ENCODE peak calls at places on chromosomes 3 and 15, in four cellular contexts. One of them, this sample, is unnamed.

GRCh38 chr15:56930663-56931313 is 12.3 kb downstream of the TCF12 start:
- DNase-seq in lower lobe of right lung: no peak
- DNase-seq in nephron progenitor cell: no peak
- DNase-seq in suprapubic skin: no peak
- DNase-seq in this sample: no peak

GRCh38 chr15:73326157-73326556 is 42.6 kb downstream of the HCN4 start:
- DNase-seq in lower lobe of right lung: no peak
- DNase-seq in nephron progenitor cell: no peak
- DNase-seq in suprapubic skin: no peak
- DNase-seq in this sample: no peak

GRCh38 chr3:73493543-73494314 is 131.0 kb downstream of the PDZRN3 start:
- DNase-seq in lower lobe of right lung: no peak
- DNase-seq in nephron progenitor cell: no peak
- DNase-seq in suprapubic skin: no peak
- DNase-seq in this sample: no peak

GRCh38 chr3:15755780-15756179 is 42.0 kb downstream of the ANKRD28 start:
- DNase-seq in lower lobe of right lung: no peak
- DNase-seq in nephron progenitor cell: no peak
- DNase-seq in suprapubic skin: no peak
- DNase-seq in this sample: no peak

GRCh38 chr3:29805757-29806156 is 524.9 kb downstream of the RBMS3 start:
- DNase-seq in lower lobe of right lung: no peak
- DNase-seq in nephron progenitor cell: no peak
- DNase-seq in suprapubic skin: no peak
- DNase-seq in this sample: no peak

GRCh38 chr3:45188714-45189659 is 37.1 kb downstream of the TMEM158 start:
- DNase-seq in lower lobe of right lung: no peak
- DNase-seq in nephron progenitor cell: no peak
- DNase-seq in suprapubic skin: no peak
- DNase-seq in this sample: no peak

GRCh38 chr3:45325676-45326075 is 62.7 kb upstream of the LARS2 start:
- DNase-seq in lower lobe of right lung: no peak
- DNase-seq in nephron progenitor cell: no peak
- DNase-seq in suprapubic skin: peak; percentile 49
- DNase-seq in this sample: no peak

GRCh38 chr15:25478313-25478712 is 39.5 kb upstream of the UBE3A start:
- DNase-seq in lower lobe of right lung: no peak
- DNase-seq in nephron progenitor cell: no peak
- DNase-seq in suprapubic skin: no peak
- DNase-seq in this sample: no peak

GRCh38 chr15:81375461-81375860 is 1.4 kb upstream of the TMC3 start:
- DNase-seq in lower lobe of right lung: no peak
- DNase-seq in nephron progenitor cell: no peak
- DNase-seq in suprapubic skin: no peak
- DNase-seq in this sample: no peak

GRCh38 chr3:118850687-118851086 is 184.0 kb downstream of the IGSF11 start:
- DNase-seq in lower lobe of right lung: no peak
- DNase-seq in nephron progenitor cell: no peak
- DNase-seq in suprapubic skin: no peak
- DNase-seq in this sample: no peak

GRCh38 chr3:21750831-21751391 is at the start of gene ZNF385D:
- DNase-seq in lower lobe of right lung: peak; percentile 42
- DNase-seq in nephron progenitor cell: peak; percentile 84
- DNase-seq in suprapubic skin: peak; percentile 83
- DNase-seq in this sample: no peak

GRCh38 chr15:63025460-63025859 is 17.1 kb upstream of the TPM1 start:
- DNase-seq in lower lobe of right lung: no peak
- DNase-seq in nephron progenitor cell: no peak
- DNase-seq in suprapubic skin: no peak
- DNase-seq in this sample: no peak

GRCh38 chr3:45226206-45226915 is at the start of gene TMEM158:
- DNase-seq in lower lobe of right lung: peak; percentile 87
- DNase-seq in nephron progenitor cell: peak; percentile 93
- DNase-seq in suprapubic skin: peak; percentile 88
- DNase-seq in this sample: no peak

GRCh38 chr3:150096700-150097587 is 126.2 kb upstream of the PFN2 start:
- DNase-seq in lower lobe of right lung: no peak
- DNase-seq in nephron progenitor cell: no peak
- DNase-seq in suprapubic skin: no peak
- DNase-seq in this sample: no peak

GRCh38 chr3:157429703-157430102 is 6.9 kb upstream of the PTX3 start:
- DNase-seq in lower lobe of right lung: no peak
- DNase-seq in nephron progenitor cell: no peak
- DNase-seq in suprapubic skin: no peak
- DNase-seq in this sample: no peak

GRCh38 chr3:11624161-11624560 is 19.6 kb downstream of the VGLL4 start:
- DNase-seq in lower lobe of right lung: no peak
- DNase-seq in nephron progenitor cell: no peak
- DNase-seq in suprapubic skin: no peak
- DNase-seq in this sample: no peak

GRCh38 chr3:19970289-19970688 is 23.4 kb downstream of the RAB5A start:
- DNase-seq in lower lobe of right lung: no peak
- DNase-seq in nephron progenitor cell: no peak
- DNase-seq in suprapubic skin: no peak
- DNase-seq in this sample: no peak

GRCh38 chr3:169662215-169663070 is 1.1 kb downstream of the MECOM start:
- DNase-seq in lower lobe of right lung: peak; percentile 87
- DNase-seq in nephron progenitor cell: peak; percentile 91
- DNase-seq in suprapubic skin: no peak
- DNase-seq in this sample: no peak

GRCh38 chr3:18683900-18684299 is 258.8 kb upstream of the SATB1 start:
- DNase-seq in lower lobe of right lung: no peak
- DNase-seq in nephron progenitor cell: no peak
- DNase-seq in suprapubic skin: no peak
- DNase-seq in this sample: no peak

GRCh38 chr3:59052803-59053411 is 3.1 kb upstream of the CFAP20DC start:
- DNase-seq in lower lobe of right lung: no peak
- DNase-seq in nephron progenitor cell: no peak
- DNase-seq in suprapubic skin: no peak
- DNase-seq in this sample: peak; percentile 11

GRCh38 chr15:99324082-99324620 is 72.9 kb downstream of the LRRC28 start:
- DNase-seq in lower lobe of right lung: no peak
- DNase-seq in nephron progenitor cell: no peak
- DNase-seq in suprapubic skin: no peak
- DNase-seq in this sample: peak; percentile 52

GRCh38 chr3:164641071-164641470 is 437.2 kb downstream of the SI start:
- DNase-seq in lower lobe of right lung: no peak
- DNase-seq in nephron progenitor cell: no peak
- DNase-seq in suprapubic skin: no peak
- DNase-seq in this sample: peak; percentile 65

GRCh38 chr15:81003023-81003350 is 2.3 kb downstream of the TLNRD1 start:
- DNase-seq in lower lobe of right lung: no peak
- DNase-seq in nephron progenitor cell: no peak
- DNase-seq in suprapubic skin: no peak
- DNase-seq in this sample: no peak

GRCh38 chr15:58407366-58407765 is 24.4 kb upstream of the LIPC start:
- DNase-seq in lower lobe of right lung: no peak
- DNase-seq in nephron progenitor cell: no peak
- DNase-seq in suprapubic skin: no peak
- DNase-seq in this sample: no peak

GRCh38 chr3:171140246-171140645 is 113.7 kb upstream of the SLC2A2 start:
- DNase-seq in lower lobe of right lung: no peak
- DNase-seq in nephron progenitor cell: no peak
- DNase-seq in suprapubic skin: no peak
- DNase-seq in this sample: no peak

GRCh38 chr3:53643757-53644156 is 149.3 kb downstream of the CACNA1D start:
- DNase-seq in lower lobe of right lung: no peak
- DNase-seq in nephron progenitor cell: no peak
- DNase-seq in suprapubic skin: no peak
- DNase-seq in this sample: no peak

GRCh38 chr3:17039579-17039978 is 154.8 kb downstream of the PLCL2 start:
- DNase-seq in lower lobe of right lung: no peak
- DNase-seq in nephron progenitor cell: no peak
- DNase-seq in suprapubic skin: no peak
- DNase-seq in this sample: peak; percentile 54

GRCh38 chr15:96329403-96329981 is 1.0 kb upstream of the NR2F2 start:
- DNase-seq in lower lobe of right lung: no peak
- DNase-seq in nephron progenitor cell: no peak
- DNase-seq in suprapubic skin: no peak
- DNase-seq in this sample: no peak

GRCh38 chr3:72591522-72592421 is 256.5 kb downstream of the SHQ1 start:
- DNase-seq in lower lobe of right lung: no peak
- DNase-seq in nephron progenitor cell: peak; percentile 47
- DNase-seq in suprapubic skin: no peak
- DNase-seq in this sample: peak; percentile 89

GRCh38 chr3:60675424-60675823 is 575.8 kb downstream of the FHIT start:
- DNase-seq in lower lobe of right lung: no peak
- DNase-seq in nephron progenitor cell: no peak
- DNase-seq in suprapubic skin: no peak
- DNase-seq in this sample: no peak

GRCh38 chr3:127672429-127673190 is at the start of gene ABTB1:
- DNase-seq in lower lobe of right lung: peak; percentile 94
- DNase-seq in nephron progenitor cell: peak; percentile 90
- DNase-seq in suprapubic skin: peak; percentile 92
- DNase-seq in this sample: no peak

GRCh38 chr15:38528279-38528678 is 36.3 kb downstream of the RASGRP1 start:
- DNase-seq in lower lobe of right lung: no peak
- DNase-seq in nephron progenitor cell: no peak
- DNase-seq in suprapubic skin: no peak
- DNase-seq in this sample: no peak

GRCh38 chr3:72114773-72115172 is 329.8 kb upstream of the PROK2 start:
- DNase-seq in lower lobe of right lung: no peak
- DNase-seq in nephron progenitor cell: no peak
- DNase-seq in suprapubic skin: no peak
- DNase-seq in this sample: no peak

GRCh38 chr3:122258757-122259371 is 66.2 kb upstream of the CSTA start:
- DNase-seq in lower lobe of right lung: peak; percentile 77
- DNase-seq in nephron progenitor cell: peak; percentile 70
- DNase-seq in suprapubic skin: no peak
- DNase-seq in this sample: peak; percentile 16

GRCh38 chr3:187808466-187809291 is 63.4 kb upstream of the BCL6 start:
- DNase-seq in lower lobe of right lung: no peak
- DNase-seq in nephron progenitor cell: peak; percentile 57
- DNase-seq in suprapubic skin: no peak
- DNase-seq in this sample: no peak

GRCh38 chr3:142993958-142994442 is 7.4 kb upstream of the U2SURP start:
- DNase-seq in lower lobe of right lung: peak; percentile 65
- DNase-seq in nephron progenitor cell: peak; percentile 73
- DNase-seq in suprapubic skin: no peak
- DNase-seq in this sample: peak; percentile 56

GRCh38 chr15:60695713-60696522 is 217.0 kb upstream of the ICE2 start:
- DNase-seq in lower lobe of right lung: no peak
- DNase-seq in nephron progenitor cell: no peak
- DNase-seq in suprapubic skin: no peak
- DNase-seq in this sample: no peak

GRCh38 chr15:95394186-95395067 is 936.1 kb upstream of the NR2F2 start:
- DNase-seq in lower lobe of right lung: no peak
- DNase-seq in nephron progenitor cell: no peak
- DNase-seq in suprapubic skin: no peak
- DNase-seq in this sample: no peak

GRCh38 chr15:77186518-77187095 is 115.7 kb upstream of the TSPAN3 start:
- DNase-seq in lower lobe of right lung: no peak
- DNase-seq in nephron progenitor cell: no peak
- DNase-seq in suprapubic skin: no peak
- DNase-seq in this sample: no peak
- TF ChIP-seq CTCF in lower lobe of right lung: peak; percentile 51
- TF ChIP-seq CTCF in nephron progenitor cell: peak; percentile 28
- TF ChIP-seq CTCF in suprapubic skin: peak; percentile 1
- TF ChIP-seq CTCF in this sample: peak; percentile 40

GRCh38 chr3:89038864-89039263 is 68.6 kb upstream of the EPHA3 start:
- DNase-seq in lower lobe of right lung: no peak
- DNase-seq in nephron progenitor cell: no peak
- DNase-seq in suprapubic skin: no peak
- DNase-seq in this sample: no peak
- TF ChIP-seq CTCF in lower lobe of right lung: no peak
- TF ChIP-seq CTCF in nephron progenitor cell: no peak
- TF ChIP-seq CTCF in suprapubic skin: no peak
- TF ChIP-seq CTCF in this sample: no peak

GRCh38 chr15:40762919-40763800 is 708 bp upstream of the GCHFR start:
- DNase-seq in lower lobe of right lung: peak; percentile 85
- DNase-seq in nephron progenitor cell: no peak
- DNase-seq in suprapubic skin: no peak
- DNase-seq in this sample: no peak

GRCh38 chr15:40764766-40765136 is 883 bp downstream of the GCHFR start:
- DNase-seq in lower lobe of right lung: no peak
- DNase-seq in nephron progenitor cell: no peak
- DNase-seq in suprapubic skin: no peak
- DNase-seq in this sample: no peak

GRCh38 chr15:40766194-40766830 is 2.4 kb downstream of the GCHFR start:
- DNase-seq in lower lobe of right lung: peak; percentile 31
- DNase-seq in nephron progenitor cell: no peak
- DNase-seq in suprapubic skin: no peak
- DNase-seq in this sample: no peak

GRCh38 chr15:40766906-40767837 is 2.6 kb upstream of the C15orf62 start:
- DNase-seq in lower lobe of right lung: peak; percentile 39
- DNase-seq in nephron progenitor cell: no peak
- DNase-seq in suprapubic skin: no peak
- DNase-seq in this sample: no peak

GRCh38 chr15:40763801-40764765 is at the start of gene GCHFR:
- DNase-seq in lower lobe of right lung: peak; percentile 89
- DNase-seq in nephron progenitor cell: peak; percentile 82
- DNase-seq in suprapubic skin: peak; percentile 92
- DNase-seq in this sample: no peak
- TF ChIP-seq CTCF in lower lobe of right lung: peak; percentile 58
- TF ChIP-seq CTCF in nephron progenitor cell: peak; percentile 40
- TF ChIP-seq CTCF in suprapubic skin: no peak
- TF ChIP-seq CTCF in this sample: peak; percentile 24

DNA sequence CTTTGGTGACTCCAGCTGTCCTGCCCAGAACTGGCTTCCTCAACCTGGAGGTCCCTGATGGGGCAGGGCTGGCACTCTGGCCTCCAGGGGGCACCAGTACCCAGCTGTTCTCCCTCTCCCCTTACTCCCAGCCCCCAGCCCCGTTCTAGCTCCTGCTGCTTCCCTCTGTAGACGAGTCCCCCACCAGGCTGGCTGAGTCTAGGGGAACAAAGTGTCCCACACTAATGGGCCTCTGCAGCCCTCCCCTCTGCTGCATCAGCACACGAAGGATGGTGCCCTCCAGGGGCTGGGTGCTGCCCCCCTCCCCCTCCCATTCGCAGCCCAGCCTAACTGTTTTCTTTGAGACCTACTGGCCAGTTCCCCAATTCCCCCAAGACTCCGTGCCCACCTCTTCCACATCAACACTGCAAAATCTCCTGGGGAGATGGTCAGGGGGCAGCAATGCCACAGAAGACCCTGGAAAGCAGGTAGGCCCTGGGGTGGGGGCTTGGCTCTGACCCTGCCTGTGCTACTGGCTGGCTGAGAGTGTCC is 4.2 kb downstream of the RHCG start:
- DNase-seq in lower lobe of right lung: no peak
- DNase-seq in nephron progenitor cell: peak; percentile 65
- DNase-seq in suprapubic skin: peak; percentile 34
- DNase-seq in this sample: no peak
- TF ChIP-seq CTCF in lower lobe of right lung: no peak
- TF ChIP-seq CTCF in nephron progenitor cell: peak; percentile 49
- TF ChIP-seq CTCF in suprapubic skin: no peak
- TF ChIP-seq CTCF in this sample: peak; percentile 19

GRCh38 chr15:37289109-37289765 is 188.9 kb upstream of the MEIS2 start:
- DNase-seq in lower lobe of right lung: no peak
- DNase-seq in nephron progenitor cell: peak; percentile 8
- DNase-seq in suprapubic skin: no peak
- DNase-seq in this sample: no peak
- TF ChIP-seq CTCF in lower lobe of right lung: no peak
- TF ChIP-seq CTCF in nephron progenitor cell: peak; percentile 36
- TF ChIP-seq CTCF in suprapubic skin: no peak
- TF ChIP-seq CTCF in this sample: no peak